ENCODE peak calls at places on chromosomes 12 and 14, in four cellular contexts. U is heart left ventricle, X is Peyer's patch, Z is breast epithelium. E is an unnamed sample.
A peak's percentile ranks its signal among the peaks of the same experiment; 100 is the strongest.

GRCh38 chr12:29212682-29213397 is 63.8 kb downstream of the FAR2 start:
- DNase-seq in U (no peak), X (no peak), Z (no peak), E (no peak)

GRCh38 chr14:90781344-90781761 is 34.9 kb downstream of the TTC7B start:
- DNase-seq in U (no peak), X (no peak), Z (no peak), E (no peak)

GRCh38 chr14:38065101-38065762 is 142.5 kb upstream of the SSTR1 start:
- DNase-seq in U (peak; percentile 21), X (peak; percentile 52), Z (no peak), E (peak; percentile 60)

GRCh38 chr14:31787377-31787776 is 226.2 kb downstream of the NUBPL start:
- DNase-seq in U (no peak), X (peak; percentile 49), Z (no peak), E (no peak)

GRCh38 chr12:19489168-19489567 is 49.9 kb downstream of the AEBP2 start:
- DNase-seq in U (no peak), X (no peak), Z (no peak), E (no peak)

GRCh38 chr12:130761537-130762318 is 45.6 kb upstream of the RIMBP2 start:
- DNase-seq in U (peak; percentile 32), X (peak; percentile 62), Z (no peak), E (peak; percentile 51)

GRCh38 chr14:75440733-75441474 is 13.1 kb downstream of the JDP2 start:
- DNase-seq in U (no peak), X (no peak), Z (no peak), E (no peak)

GRCh38 chr12:115404761-115405470 is 720.9 kb upstream of the TBX3 start:
- DNase-seq in U (no peak), X (no peak), Z (no peak), E (no peak)

GRCh38 chr12:62631531-62632520 is 165.2 kb downstream of the MON2 start:
- DNase-seq in U (peak; percentile 67), X (peak; percentile 72), Z (peak; percentile 74), E (no peak)

GRCh38 chr12:9961901-9962300 is 9.3 kb upstream of the CLEC12A start:
- DNase-seq in U (no peak), X (no peak), Z (no peak), E (no peak)

DNA sequence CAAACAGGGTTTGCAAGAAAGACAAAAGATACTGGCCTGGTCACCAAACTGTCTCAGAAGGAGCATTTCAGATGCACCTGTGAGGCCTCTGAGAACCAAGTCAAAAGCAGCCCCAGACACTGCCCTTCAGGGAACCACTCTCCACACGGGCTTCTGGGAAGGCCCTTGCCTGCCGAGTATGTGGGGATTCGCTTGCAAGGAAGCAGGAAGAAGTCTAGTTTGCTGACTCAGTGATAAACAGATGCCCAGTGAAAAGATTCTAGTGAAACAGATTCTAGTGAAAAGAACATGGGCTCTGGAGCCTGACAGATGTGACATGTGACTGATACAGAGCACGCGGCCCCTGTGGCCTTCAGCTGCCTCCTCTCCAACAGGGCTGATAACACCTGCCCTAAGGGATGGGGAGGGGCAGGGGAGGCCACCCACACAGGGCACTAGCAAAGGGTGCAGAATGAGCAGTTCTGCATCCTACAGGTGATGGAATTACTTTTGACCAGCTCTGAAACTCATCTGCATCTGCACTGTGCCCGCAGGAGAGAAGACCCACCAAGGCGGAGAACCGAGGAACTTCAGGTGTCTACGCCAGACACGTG is 19.1 kb downstream of the AMN start:
- DNase-seq in U (no peak), X (peak; percentile 63), Z (no peak), E (no peak)
- H3K27me3 ChIP-seq in U (no peaks in the 10 kb centered on the region), X (no peaks in the 10 kb centered on the region), Z (no peaks in the 10 kb centered on the region), E (no peaks in the 10 kb centered on the region)

DNA sequence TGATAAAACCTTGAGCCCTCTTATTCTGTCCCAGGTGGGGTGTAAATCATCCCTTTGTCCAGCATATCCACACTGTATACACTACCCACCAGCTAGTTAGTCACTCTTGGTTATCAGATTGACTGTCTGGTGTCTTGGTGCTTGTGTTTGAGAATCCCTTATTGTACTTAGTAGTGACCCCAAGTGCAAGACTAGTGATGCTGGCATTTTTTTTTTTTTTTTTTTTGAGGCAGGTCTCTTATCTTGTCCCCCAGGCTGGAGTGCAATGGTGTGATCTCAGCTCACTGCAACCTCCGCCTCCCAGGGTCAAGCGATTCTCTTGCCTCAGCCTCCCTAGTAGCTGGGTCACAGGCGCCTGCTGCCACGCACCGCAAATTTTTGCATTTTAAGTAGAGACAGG is 5.8 kb downstream of the VRK1 start:
- DNase-seq in U (no peak), X (no peak), Z (no peak), E (no peak)
- H3K27ac ChIP-seq in U (no peak overlapping the region), X (no peak overlapping the region), Z (no peak overlapping the region), E (no peak overlapping the region)

GRCh38 chr12:118102070-118102469 is 1.7 kb downstream of the VSIG10 start:
- DNase-seq in U (no peak), X (peak; percentile 65), Z (no peak), E (no peak)
- H3K27me3 ChIP-seq in U (no peaks in the 10 kb centered on the region), X (no peaks in the 10 kb centered on the region), Z (no peaks in the 10 kb centered on the region), E (peaks cover 3% of the 10 kb centered on the region)

DNA sequence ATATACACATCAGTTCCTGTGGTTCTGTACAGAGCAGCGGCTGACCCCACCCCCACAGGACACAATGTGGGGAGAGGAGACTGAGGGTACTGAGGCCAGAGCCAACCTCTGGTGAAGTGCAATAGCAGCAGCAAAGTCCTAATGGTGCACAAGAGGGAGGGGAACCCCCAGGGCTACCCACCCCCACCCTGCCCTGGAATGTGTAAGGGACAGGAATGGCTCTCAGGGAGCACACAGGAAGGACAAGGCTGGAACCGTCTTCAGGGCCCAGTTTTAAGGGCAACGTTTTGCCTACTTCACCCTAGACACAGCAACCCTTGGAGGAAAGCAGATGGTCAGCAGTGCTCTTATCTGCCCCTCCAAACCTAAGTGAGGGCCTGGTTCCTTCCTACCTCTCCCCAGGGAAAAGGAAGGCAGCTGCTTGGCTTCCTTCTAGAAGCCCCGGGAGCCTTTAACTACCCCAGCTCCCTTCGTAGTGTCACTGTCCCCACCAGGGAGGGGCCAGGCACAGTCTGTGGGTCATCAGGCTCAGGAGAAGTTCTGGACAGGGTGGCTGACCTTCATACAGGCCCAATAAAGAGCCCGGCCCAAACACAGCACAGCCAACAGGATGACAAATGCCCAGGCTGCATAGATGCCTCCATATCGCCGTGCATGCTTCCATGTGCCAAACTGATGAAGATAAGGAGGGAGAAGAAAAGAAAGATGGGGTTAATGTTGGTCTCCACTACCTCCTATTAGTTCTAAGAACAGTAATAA is 3.0 kb downstream of the PIP4P1 start:
- DNase-seq in U (no peak), X (no peak), Z (no peak), E (no peak)
- H3K27ac ChIP-seq in U (no peak overlapping the region), X (no peak overlapping the region), Z (peak overlapping the region; percentile 35), E (peak overlapping the region; percentile 99)

DNA sequence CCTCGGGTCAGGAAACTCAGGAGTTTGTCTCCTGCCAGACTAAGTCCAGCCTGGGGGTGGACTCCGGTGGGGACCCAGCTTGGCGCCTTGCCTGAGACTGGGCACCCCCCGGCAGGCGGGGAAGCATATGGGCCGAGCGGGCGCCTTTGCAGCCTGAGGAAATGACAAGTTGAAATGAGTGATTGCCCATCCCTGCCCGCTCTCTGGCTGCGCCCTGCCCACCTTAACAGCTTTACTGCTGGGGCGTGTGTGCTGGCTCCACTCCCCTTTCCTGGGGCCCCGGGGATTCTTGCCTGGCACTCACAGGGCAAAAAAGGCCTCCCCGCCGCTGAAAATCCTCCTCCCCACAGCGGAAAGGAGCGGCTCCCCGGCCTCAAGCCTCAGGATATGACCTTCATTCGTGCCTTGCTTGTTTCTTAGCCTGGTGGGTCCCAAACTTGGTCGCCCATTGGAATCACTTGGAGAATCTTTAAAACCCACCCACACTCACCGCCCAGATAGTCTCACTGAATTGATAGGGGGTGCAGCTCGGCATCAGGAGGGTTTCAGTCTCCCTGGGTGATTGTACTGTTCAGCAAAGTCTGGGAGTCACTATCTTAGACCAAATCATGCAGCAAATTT is 1.5 kb downstream of the RFLNA start:
- DNase-seq in U (no peak), X (peak; percentile 78), Z (no peak), E (no peak)
- H3K27me3 ChIP-seq in U (peaks cover 27% of the 10 kb centered on the region), X (no peaks in the 10 kb centered on the region), Z (peaks cover 7% of the 10 kb centered on the region), E (no peaks in the 10 kb centered on the region)

DNA sequence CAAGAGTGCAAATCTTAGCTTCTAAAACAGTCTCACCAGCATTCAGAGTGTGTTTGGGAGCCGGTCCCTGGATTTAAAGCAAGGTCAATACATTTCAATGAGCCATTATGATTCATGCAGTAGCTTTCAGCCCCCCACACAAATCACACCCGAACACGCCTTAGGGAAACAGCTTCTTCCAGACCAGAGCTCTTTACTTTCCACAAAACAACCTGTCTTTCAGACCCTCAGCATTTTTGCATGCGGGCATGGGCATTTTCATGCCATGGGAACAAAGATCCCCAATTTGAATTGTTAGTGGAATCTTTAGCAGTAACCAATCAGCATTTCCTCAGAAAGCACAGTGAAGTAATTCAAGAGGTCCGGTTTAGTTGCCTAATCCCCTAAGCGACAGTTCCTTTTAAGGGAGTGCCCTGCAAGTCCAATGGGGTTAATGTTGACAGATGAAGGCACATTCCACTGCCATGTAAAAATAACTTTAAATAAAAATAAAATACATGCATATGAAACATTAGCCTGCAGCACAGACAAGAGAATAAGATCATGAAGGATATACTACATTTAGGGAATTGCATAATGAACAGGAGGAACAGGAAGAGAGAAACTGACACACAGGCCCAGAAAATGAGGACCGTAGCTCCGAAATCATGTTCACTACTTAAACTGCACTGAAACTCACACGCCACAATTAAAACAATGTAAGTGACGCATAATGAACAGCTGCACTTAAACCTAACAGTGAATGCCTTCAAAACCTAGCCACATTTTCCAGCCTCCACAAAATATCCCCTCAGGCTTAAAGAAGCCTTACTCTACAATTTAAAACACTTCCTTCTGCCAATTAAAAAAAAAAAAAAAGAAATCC is 4.0 kb downstream of the VPS37B start:
- DNase-seq in U (no peak), X (peak; percentile 46), Z (no peak), E (no peak)
- H3K27ac ChIP-seq in U (peak overlapping the region; percentile 93), X (peak overlapping the region; percentile 1), Z (peak overlapping the region; percentile 98), E (no peak overlapping the region)